ENCODE peak calls at places on chromosome 15, in nine cellular contexts. One of them, this sample, is unnamed.

GRCh38 chr15:35445891-35446290 is 100.1 kb downstream of the DPH6 start:
- DNase-seq in NCI-H187: no peak
- DNase-seq in NCI-H1417: no peak
- DNase-seq in effector CD4-positive, alpha-beta T cell: no peak
- DNase-seq in AG20443: no peak
- DNase-seq in NCI-H1092: no peak
- DNase-seq in BJ: no peak
- DNase-seq in Daoy: no peak
- DNase-seq in SW480: no peak
- DNase-seq in this sample: no peak

GRCh38 chr15:62512906-62513305 is 347.8 kb upstream of the C2CD4B start:
- DNase-seq in SW480: no peak
- DNase-seq in AG20443: no peak
- DNase-seq in effector CD4-positive, alpha-beta T cell: no peak
- DNase-seq in NCI-H1417: no peak
- DNase-seq in NCI-H187: no peak
- DNase-seq in BJ: no peak
- DNase-seq in Daoy: no peak
- DNase-seq in NCI-H1092: no peak
- DNase-seq in this sample: no peak

GRCh38 chr15:53434174-53434678 is 325.2 kb downstream of the WDR72 start:
- DNase-seq in AG20443: no peak
- DNase-seq in BJ: no peak
- DNase-seq in SW480: no peak
- DNase-seq in NCI-H1092: no peak
- DNase-seq in effector CD4-positive, alpha-beta T cell: no peak
- DNase-seq in NCI-H187: no peak
- DNase-seq in NCI-H1417: no peak
- DNase-seq in Daoy: no peak
- DNase-seq in this sample: peak

GRCh38 chr15:89002281-89002761 is 85.9 kb upstream of the ABHD2 start:
- DNase-seq in AG20443: peak
- DNase-seq in NCI-H187: no peak
- DNase-seq in BJ: peak
- DNase-seq in NCI-H1092: no peak
- DNase-seq in NCI-H1417: no peak
- DNase-seq in SW480: peak
- DNase-seq in effector CD4-positive, alpha-beta T cell: no peak
- DNase-seq in Daoy: peak
- DNase-seq in this sample: peak

GRCh38 chr15:57213783-57214366 is 162.4 kb upstream of the CGNL1 start:
- DNase-seq in Daoy: peak
- DNase-seq in effector CD4-positive, alpha-beta T cell: no peak
- DNase-seq in AG20443: peak
- DNase-seq in NCI-H1092: peak
- DNase-seq in NCI-H187: no peak
- DNase-seq in BJ: no peak
- DNase-seq in SW480: peak
- DNase-seq in NCI-H1417: peak
- DNase-seq in this sample: peak

GRCh38 chr15:45121706-45122417 is 7.7 kb downstream of the DUOXA2 start:
- DNase-seq in BJ: peak
- DNase-seq in NCI-H187: no peak
- DNase-seq in effector CD4-positive, alpha-beta T cell: no peak
- DNase-seq in AG20443: peak
- DNase-seq in NCI-H1417: no peak
- DNase-seq in SW480: peak
- DNase-seq in Daoy: peak
- DNase-seq in NCI-H1092: no peak
- DNase-seq in this sample: peak

GRCh38 chr15:45456212-45457106 is 66.1 kb downstream of the SLC30A4 start:
- DNase-seq in effector CD4-positive, alpha-beta T cell: peak
- DNase-seq in BJ: peak
- DNase-seq in NCI-H1417: no peak
- DNase-seq in SW480: peak
- DNase-seq in AG20443: peak
- DNase-seq in NCI-H187: no peak
- DNase-seq in Daoy: peak
- DNase-seq in NCI-H1092: no peak
- DNase-seq in this sample: peak

GRCh38 chr15:84722628-84723027 is 6.7 kb upstream of the SEC11A start:
- DNase-seq in SW480: no peak
- DNase-seq in NCI-H1417: no peak
- DNase-seq in NCI-H1092: no peak
- DNase-seq in effector CD4-positive, alpha-beta T cell: no peak
- DNase-seq in Daoy: no peak
- DNase-seq in AG20443: no peak
- DNase-seq in BJ: no peak
- DNase-seq in NCI-H187: no peak
- DNase-seq in this sample: no peak

GRCh38 chr15:78061963-78062427 is 15.5 kb downstream of the TBC1D2B start:
- DNase-seq in Daoy: peak
- DNase-seq in BJ: no peak
- DNase-seq in AG20443: peak
- DNase-seq in SW480: peak
- DNase-seq in effector CD4-positive, alpha-beta T cell: peak
- DNase-seq in NCI-H1417: peak
- DNase-seq in NCI-H187: no peak
- DNase-seq in NCI-H1092: no peak
- DNase-seq in this sample: no peak

GRCh38 chr15:69976366-69976994 is 121.2 kb downstream of the TLE3 start:
- DNase-seq in BJ: no peak
- DNase-seq in NCI-H1092: no peak
- DNase-seq in SW480: peak
- DNase-seq in Daoy: peak
- DNase-seq in NCI-H1417: no peak
- DNase-seq in AG20443: peak
- DNase-seq in effector CD4-positive, alpha-beta T cell: peak
- DNase-seq in NCI-H187: no peak
- DNase-seq in this sample: peak

GRCh38 chr15:91915576-91915975 is 62.1 kb downstream of the SLCO3A1 start:
- DNase-seq in NCI-H187: peak
- DNase-seq in NCI-H1092: peak
- DNase-seq in Daoy: no peak
- DNase-seq in AG20443: no peak
- DNase-seq in effector CD4-positive, alpha-beta T cell: no peak
- DNase-seq in NCI-H1417: peak
- DNase-seq in SW480: no peak
- DNase-seq in BJ: no peak
- DNase-seq in this sample: no peak

GRCh38 chr15:65790692-65791334 is 1.3 kb downstream of the DENND4A start:
- DNase-seq in NCI-H1092: no peak
- DNase-seq in Daoy: no peak
- DNase-seq in AG20443: no peak
- DNase-seq in effector CD4-positive, alpha-beta T cell: no peak
- DNase-seq in SW480: peak
- DNase-seq in BJ: no peak
- DNase-seq in NCI-H1417: peak
- DNase-seq in NCI-H187: no peak
- DNase-seq in this sample: no peak

GRCh38 chr15:63050737-63051700 is 8.5 kb downstream of the TPM1 start:
- DNase-seq in Daoy: peak
- DNase-seq in BJ: no peak
- DNase-seq in NCI-H1092: no peak
- DNase-seq in AG20443: peak
- DNase-seq in SW480: peak
- DNase-seq in NCI-H1417: peak
- DNase-seq in NCI-H187: no peak
- DNase-seq in effector CD4-positive, alpha-beta T cell: no peak
- DNase-seq in this sample: peak

GRCh38 chr15:98018761-98019351 is 58.4 kb downstream of the ARRDC4 start:
- DNase-seq in NCI-H187: no peak
- DNase-seq in effector CD4-positive, alpha-beta T cell: no peak
- DNase-seq in BJ: no peak
- DNase-seq in SW480: no peak
- DNase-seq in Daoy: no peak
- DNase-seq in NCI-H1092: no peak
- DNase-seq in AG20443: no peak
- DNase-seq in NCI-H1417: no peak
- DNase-seq in this sample: no peak